ENCODE peak calls at places on chromosomes 13 and 19, in five cellular contexts. F is GM23338, B is GM12891, I is suprapubic skin, S is esophagus muscularis mucosa. J is an unnamed sample.

GRCh38 chr13:92260363-92260762 is 861.9 kb downstream of the GPC5 start:
- DNase-seq in F (peak), B (no peak), I (no peak), S (no peak), J (no peak)

GRCh38 chr19:23415034-23415433 is 19.8 kb upstream of the ZNF91 start:
- DNase-seq in F (peak), B (no peak), I (no peak), S (no peak), J (no peak)

GRCh38 chr19:45815501-45816216 is 551 bp upstream of the RSPH6A start:
- DNase-seq in F (peak), B (no peak), I (no peak), S (no peak), J (no peak)

GRCh38 chr19:40279120-40279551 is 6.0 kb downstream of the AKT2 start:
- DNase-seq in F (no peak), B (no peak), I (no peak), S (no peak), J (no peak)

GRCh38 chr19:13189600-13189999 is 39.4 kb downstream of the IER2 start:
- DNase-seq in F (no peak), B (no peak), I (no peak), S (no peak), J (no peak)

GRCh38 chr19:38039966-38040365 is 133.0 kb downstream of the SIPA1L3 start:
- DNase-seq in F (no peak), B (no peak), I (no peak), S (no peak), J (no peak)

GRCh38 chr19:40623403-40624239 is 22.5 kb downstream of the LTBP4 start:
- DNase-seq in F (peak), B (no peak), I (no peak), S (no peak), J (no peak)

GRCh38 chr19:3697094-3697493 is 3.2 kb downstream of the PIP5K1C start:
- DNase-seq in F (no peak), B (no peak), I (no peak), S (no peak), J (no peak)

GRCh38 chr13:75512253-75512652 is 25.4 kb downstream of the COMMD6 start:
- DNase-seq in F (no peak), B (peak), I (no peak), S (no peak), J (no peak)

GRCh38 chr19:33355535-33355934 is 18.0 kb upstream of the CEBPG start:
- DNase-seq in F (no peak), B (no peak), I (no peak), S (no peak), J (no peak)

GRCh38 chr19:30851646-30852045 is 479.5 kb downstream of the ZNF536 start:
- DNase-seq in F (no peak), B (no peak), I (no peak), S (peak), J (no peak)

GRCh38 chr19:29022599-29022998 is 190.4 kb downstream of the UQCRFS1 start:
- DNase-seq in F (no peak), B (no peak), I (no peak), S (no peak), J (no peak)

GRCh38 chr13:114226088-114226487 is 8.6 kb upstream of the CDC16 start:
- DNase-seq in F (no peak), B (no peak), I (no peak), S (no peak), J (no peak)

GRCh38 chr19:13132471-13133166 is 14.6 kb downstream of the NACC1 start:
- DNase-seq in F (no peak), B (no peak), I (no peak), S (no peak), J (no peak)

GRCh38 chr13:96984061-96984508 is 10.2 kb downstream of the OXGR1 start:
- DNase-seq in F (peak), B (peak), I (no peak), S (no peak), J (peak)

GRCh38 chr13:99320693-99321481 is 13.7 kb upstream of the GPR183 start:
- DNase-seq in F (no peak), B (no peak), I (no peak), S (no peak), J (no peak)

GRCh38 chr19:10235003-10235402 is 3.9 kb upstream of the S1PR2 start:
- DNase-seq in F (no peak), B (no peak), I (no peak), S (no peak), J (no peak)

GRCh38 chr19:4121815-4122214 is 2.1 kb downstream of the MAP2K2 start:
- DNase-seq in F (no peak), B (no peak), I (no peak), S (no peak), J (no peak)

GRCh38 chr19:54114340-54114826 is 1.1 kb downstream of the TFPT start:
- DNase-seq in F (peak), B (no peak), I (no peak), S (no peak), J (no peak)

GRCh38 chr19:12749938-12750521 is 1.6 kb upstream of the BEST2 start:
- DNase-seq in F (peak), B (no peak), I (no peak), S (no peak), J (no peak)

GRCh38 chr13:114146629-114147028 is 14.2 kb upstream of the RASA3 start:
- DNase-seq in F (peak), B (no peak), I (no peak), S (no peak), J (no peak)

GRCh38 chr13:66895780-66896179 is 334.4 kb downstream of the PCDH9 start:
- DNase-seq in F (no peak), B (no peak), I (no peak), S (no peak), J (no peak)

GRCh38 chr13:50805805-50806204 is 37.7 kb downstream of the DLEU7 start:
- DNase-seq in F (peak), B (no peak), I (no peak), S (no peak), J (no peak)

GRCh38 chr13:48853381-48854102 is 122.2 kb upstream of the FNDC3A start:
- DNase-seq in F (no peak), B (no peak), I (no peak), S (peak), J (no peak)

GRCh38 chr19:47111682-47112165 is 1.9 kb downstream of the ZC3H4 start:
- DNase-seq in F (no peak), B (no peak), I (no peak), S (no peak), J (no peak)

GRCh38 chr13:82791035-82791434 is 1091.2 kb downstream of the SLITRK1 start:
- DNase-seq in F (no peak), B (no peak), I (no peak), S (no peak), J (no peak)

GRCh38 chr19:42422576-42423461 is 4.4 kb downstream of the LIPE start:
- DNase-seq in F (peak), B (no peak), I (no peak), S (no peak), J (no peak)

GRCh38 chr13:89490661-89491060 is 1819.5 kb downstream of the SLITRK5 start:
- DNase-seq in F (no peak), B (no peak), I (no peak), S (no peak), J (no peak)

GRCh38 chr13:39688699-39689405 is 33.4 kb downstream of the COG6 start:
- DNase-seq in F (no peak), B (no peak), I (no peak), S (no peak), J (no peak)

GRCh38 chr13:45850020-45850613 is 1.4 kb downstream of the SIAH3 start:
- DNase-seq in F (peak), B (no peak), I (no peak), S (no peak), J (no peak)

GRCh38 chr19:2422951-2423880 is 4.2 kb downstream of the TIMM13 start:
- DNase-seq in F (no peak), B (no peak), I (no peak), S (no peak), J (no peak)

GRCh38 chr13:80755925-80756324 is 415.0 kb upstream of the SPRY2 start:
- DNase-seq in F (no peak), B (no peak), I (no peak), S (no peak), J (no peak)

GRCh38 chr13:26540319-26540718 is 17.2 kb upstream of the WASF3 start:
- DNase-seq in F (no peak), B (no peak), I (no peak), S (no peak), J (no peak)

DNA sequence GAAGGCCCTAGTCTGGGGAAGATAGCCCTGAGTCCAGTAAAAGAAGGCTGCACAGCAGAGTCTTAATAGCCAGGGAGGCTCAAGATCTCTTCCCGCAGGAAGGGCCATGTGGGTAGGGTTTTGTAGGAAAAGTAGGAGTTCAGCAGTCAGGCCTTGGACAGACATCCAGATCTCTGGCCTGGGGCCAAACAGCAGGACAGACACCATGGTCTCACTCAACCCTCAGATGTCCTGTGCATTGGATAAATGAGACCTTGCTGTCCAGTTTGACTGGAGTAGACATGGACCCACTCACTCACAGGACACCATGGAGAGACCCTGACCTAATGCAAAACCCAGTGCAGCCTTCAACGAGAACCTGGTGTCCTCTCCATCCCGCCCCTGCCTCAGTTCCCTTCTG is 3.9 kb downstream of the OCEL1 start:
- DNase-seq in F (no peak), B (no peak), I (no peak), S (no peak), J (no peak)
- TF ChIP-seq POLR2AphosphoS5 in F (peak), B (no peak), I (no peak), S (no peak), J (no peak)

DNA sequence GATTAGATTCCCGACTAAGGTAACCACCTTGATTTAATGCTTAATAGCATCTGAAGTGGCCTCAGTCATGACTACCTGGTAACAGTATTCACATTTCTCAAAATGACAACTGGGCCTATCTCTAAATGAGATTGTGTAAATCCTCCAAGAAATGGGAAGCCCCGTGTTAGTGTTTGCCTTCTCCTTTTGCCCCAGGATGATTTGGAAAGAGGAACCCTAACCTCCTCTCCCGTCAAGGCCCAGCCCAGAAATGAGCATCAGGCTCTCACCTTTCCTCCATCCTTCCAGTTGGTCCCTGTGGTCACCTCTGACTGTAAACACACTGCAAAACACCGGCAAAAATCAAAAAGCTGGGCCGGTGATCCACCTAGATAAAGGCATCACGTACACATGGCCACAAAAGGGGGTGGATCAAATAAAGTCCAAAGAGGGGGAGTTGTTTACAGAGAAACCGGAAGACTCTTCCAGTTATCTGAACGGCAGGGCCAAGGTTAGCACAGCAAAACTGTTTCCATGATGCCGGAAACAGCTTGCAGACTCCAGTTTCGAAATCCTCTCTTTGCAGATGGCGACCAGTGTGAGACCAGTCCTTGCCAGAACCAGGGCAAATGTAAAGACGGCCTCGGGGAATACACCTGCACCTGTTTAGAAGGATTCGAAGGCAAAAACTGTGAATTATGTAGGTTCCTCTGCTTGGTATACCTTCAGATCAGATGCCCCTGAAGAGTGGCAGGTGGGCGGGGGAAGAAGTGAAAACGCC is 16.4 kb downstream of the F10 start:
- DNase-seq in F (no peak), B (no peak), I (no peak), S (no peak), J (peak)
- TF ChIP-seq POLR2AphosphoS5 in F (no peak), B (no peak), I (no peak), S (no peak), J (no peak)

GRCh38 chr19:7987084-7987768 is 18.2 kb downstream of the ELAVL1 start:
- DNase-seq in F (no peak), B (no peak), I (no peak), S (no peak), J (no peak)
- TF ChIP-seq POLR2AphosphoS5 in F (no peak), B (no peak), I (no peak), S (no peak), J (no peak)

DNA sequence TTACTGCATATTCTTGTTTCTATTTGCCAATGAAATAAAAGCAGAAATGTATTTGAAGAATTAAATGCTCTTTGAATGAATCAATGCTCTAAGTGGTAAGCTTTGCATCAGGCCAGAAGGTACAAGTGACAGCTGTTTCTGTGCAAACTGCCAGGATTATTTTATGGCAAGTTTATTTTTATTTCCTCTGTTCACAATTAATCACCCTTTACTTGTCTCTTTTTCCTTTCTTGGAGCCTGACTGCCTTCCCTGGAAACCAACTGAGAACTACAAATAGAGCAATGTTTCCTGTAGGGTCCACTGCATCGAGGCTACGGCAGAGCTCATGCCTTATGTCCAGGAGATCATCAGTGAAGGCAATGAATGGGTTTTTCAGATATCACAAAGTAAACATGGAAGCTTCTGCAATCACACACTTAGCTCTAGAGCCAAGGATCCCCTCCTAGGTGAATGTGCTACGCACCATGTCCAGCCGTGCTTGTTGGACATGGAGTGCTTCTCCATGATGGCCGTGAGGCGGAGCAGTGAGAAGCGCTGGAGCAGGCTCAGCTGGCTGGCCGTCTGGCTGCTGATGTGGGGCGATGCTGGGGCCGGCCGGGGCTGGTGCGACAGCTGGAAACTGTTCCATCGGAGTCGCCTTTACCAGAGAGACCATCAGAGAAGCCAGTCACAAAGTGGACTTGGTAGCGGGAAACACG is 110.8 kb downstream of the KL start:
- DNase-seq in F (no peak), B (no peak), I (no peak), S (no peak), J (no peak)
- TF ChIP-seq POLR2AphosphoS5 in F (no peak), B (no peak), I (no peak), S (no peak), J (no peak)

DNA sequence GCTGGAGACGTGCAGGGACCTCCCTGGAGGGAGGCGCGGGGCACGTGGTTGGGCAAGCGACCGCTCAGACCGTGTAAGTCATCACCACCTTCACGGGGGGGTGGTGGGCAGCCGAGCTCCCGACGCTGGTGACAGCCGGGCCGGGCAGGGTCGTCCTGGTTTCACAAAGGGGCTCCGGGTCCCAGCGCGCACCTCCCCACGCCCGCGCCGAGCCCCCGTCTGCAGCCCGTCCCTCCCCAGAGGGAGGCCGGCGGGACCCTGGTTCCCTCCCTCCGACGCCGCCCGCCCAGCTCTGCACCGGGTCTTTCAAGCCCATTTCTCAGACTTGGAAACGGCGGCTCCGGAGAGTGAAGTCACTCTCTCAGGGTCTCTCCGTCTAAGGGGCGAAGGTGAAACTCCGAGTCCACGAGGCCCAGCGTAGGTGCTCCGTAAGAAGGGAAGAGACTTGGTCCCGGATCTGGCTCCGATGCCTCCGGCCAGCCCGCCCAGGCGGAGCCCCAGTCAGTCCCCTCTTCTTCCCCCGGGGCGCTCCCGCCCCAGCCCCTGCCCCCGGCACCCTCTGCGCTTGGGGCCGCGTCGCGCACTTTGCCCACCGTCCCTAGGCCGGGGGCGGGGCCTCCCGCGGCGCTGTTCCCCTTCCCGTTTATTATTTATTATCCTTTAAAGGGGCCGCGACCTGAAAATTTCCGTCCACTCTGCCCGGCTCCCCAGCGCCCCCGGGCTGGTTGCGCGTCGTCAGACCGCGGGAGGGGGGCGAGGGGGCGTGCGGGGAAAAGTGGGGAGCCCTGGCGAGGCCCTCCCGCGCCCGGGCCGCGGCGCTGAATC is 536 bp upstream of the ARID3A start:
- DNase-seq in F (peak), B (no peak), I (peak), S (peak), J (peak)
- TF ChIP-seq POLR2AphosphoS5 in F (no peak), B (no peak), I (no peak), S (peak), J (peak)

GRCh38 chr19:8363803-8364771 is at the start of gene ANGPTL4:
- DNase-seq in F (peak), B (no peak), I (peak), S (peak), J (peak)
- TF ChIP-seq POLR2AphosphoS5 in F (peak), B (no peak), I (no peak), S (peak), J (peak)

GRCh38 chr13:76556632-76557031 is 329.6 kb downstream of the KCTD12 start:
- DNase-seq in F (no peak), B (no peak), I (no peak), S (no peak), J (no peak)
- TF ChIP-seq POLR2AphosphoS5 in F (no peak), B (no peak), I (no peak), S (no peak), J (no peak)

DNA sequence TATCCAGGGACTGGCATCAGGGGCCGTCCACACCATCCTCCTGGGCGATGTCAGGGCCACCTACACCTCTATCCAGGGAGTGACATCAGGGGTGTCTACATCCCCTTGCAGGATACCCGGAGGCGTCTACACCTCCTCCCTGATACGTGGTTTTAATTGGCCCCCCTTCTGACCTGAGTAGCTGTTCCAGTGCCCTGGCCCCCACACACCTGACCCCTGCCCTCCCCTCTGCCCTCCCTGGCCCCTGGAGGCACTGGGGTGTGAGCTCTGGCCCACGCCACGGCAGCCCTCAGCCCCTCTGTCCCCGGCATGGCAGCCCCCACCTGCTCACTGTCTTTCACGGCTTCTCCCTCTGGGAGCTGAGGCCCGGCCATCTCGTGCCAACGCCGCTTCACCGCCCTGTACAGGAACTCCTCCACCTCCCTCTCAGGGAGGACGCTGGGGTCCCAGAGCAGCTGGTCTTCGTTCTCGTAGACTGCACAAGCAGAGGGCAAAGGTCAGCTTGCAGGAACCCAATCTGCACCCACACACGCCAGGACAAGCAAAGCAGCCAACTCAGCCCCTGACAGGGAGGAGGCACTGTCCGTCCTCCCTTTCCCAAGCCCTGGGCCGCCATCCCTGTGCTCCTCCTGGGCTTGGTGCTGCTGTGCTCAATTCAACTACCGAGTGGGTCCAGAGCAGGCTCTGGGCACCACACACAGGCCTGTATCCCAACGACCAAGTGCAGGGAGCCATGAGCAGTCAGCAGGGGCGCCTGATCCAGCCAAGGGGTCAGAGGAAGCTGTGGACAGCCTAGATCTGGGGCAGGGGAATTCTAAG is 22.2 kb upstream of the PLPP2 start:
- DNase-seq in F (no peak), B (no peak), I (no peak), S (no peak), J (no peak)
- TF ChIP-seq POLR2AphosphoS5 in F (no peak), B (no peak), I (no peak), S (no peak), J (no peak)

J was measured in breast epithelium.